ENCODE peak calls at places on chromosomes 5 and 9, in ten cellular contexts. One of them, this sample, is unnamed.

GRCh38 chr5:21244982-21245381 is 1257.0 kb upstream of the CDH18 start:
- DNase-seq in body of pancreas: no peak
- DNase-seq in heart left ventricle: no peak
- DNase-seq in left ventricle myocardium inferior: no peak
- DNase-seq in fibroblast of lung: no peak
- DNase-seq in tibial nerve: no peak
- DNase-seq in Peyer's patch: no peak
- DNase-seq in gastrocnemius medialis: no peak
- DNase-seq in mammary epithelial cell: no peak
- DNase-seq in tibial artery: no peak
- DNase-seq in this sample: no peak

GRCh38 chr9:69249337-69249736 is 75.3 kb downstream of the TJP2 start:
- DNase-seq in heart left ventricle: no peak
- DNase-seq in left ventricle myocardium inferior: no peak
- DNase-seq in mammary epithelial cell: no peak
- DNase-seq in gastrocnemius medialis: no peak
- DNase-seq in fibroblast of lung: peak; percentile 2
- DNase-seq in body of pancreas: no peak
- DNase-seq in tibial artery: no peak
- DNase-seq in tibial nerve: no peak
- DNase-seq in Peyer's patch: no peak
- DNase-seq in this sample: no peak

GRCh38 chr5:136308396-136308795 is 56.9 kb downstream of the TRPC7 start:
- DNase-seq in gastrocnemius medialis: no peak
- DNase-seq in body of pancreas: no peak
- DNase-seq in Peyer's patch: no peak
- DNase-seq in left ventricle myocardium inferior: no peak
- DNase-seq in fibroblast of lung: no peak
- DNase-seq in tibial artery: no peak
- DNase-seq in mammary epithelial cell: no peak
- DNase-seq in tibial nerve: no peak
- DNase-seq in heart left ventricle: no peak
- DNase-seq in this sample: no peak

GRCh38 chr9:127187231-127187956 is 65.0 kb upstream of the ANGPTL2 start:
- DNase-seq in mammary epithelial cell: peak; percentile 93
- DNase-seq in body of pancreas: no peak
- DNase-seq in left ventricle myocardium inferior: peak; percentile 54
- DNase-seq in fibroblast of lung: peak; percentile 99
- DNase-seq in tibial nerve: peak; percentile 83
- DNase-seq in Peyer's patch: peak; percentile 19
- DNase-seq in heart left ventricle: no peak
- DNase-seq in gastrocnemius medialis: peak; percentile 84
- DNase-seq in tibial artery: peak; percentile 91
- DNase-seq in this sample: peak; percentile 76

GRCh38 chr5:133873936-133874585 is 94.4 kb downstream of the C5orf15 start:
- DNase-seq in Peyer's patch: no peak
- DNase-seq in body of pancreas: no peak
- DNase-seq in gastrocnemius medialis: no peak
- DNase-seq in heart left ventricle: no peak
- DNase-seq in fibroblast of lung: peak; percentile 21
- DNase-seq in mammary epithelial cell: peak; percentile 10
- DNase-seq in tibial nerve: no peak
- DNase-seq in tibial artery: no peak
- DNase-seq in left ventricle myocardium inferior: no peak
- DNase-seq in this sample: no peak

GRCh38 chr5:169546346-169546745 is 37.2 kb upstream of the SPDL1 start:
- DNase-seq in tibial nerve: no peak
- DNase-seq in mammary epithelial cell: no peak
- DNase-seq in gastrocnemius medialis: no peak
- DNase-seq in left ventricle myocardium inferior: no peak
- DNase-seq in Peyer's patch: no peak
- DNase-seq in body of pancreas: no peak
- DNase-seq in tibial artery: no peak
- DNase-seq in fibroblast of lung: no peak
- DNase-seq in heart left ventricle: no peak
- DNase-seq in this sample: no peak

GRCh38 chr5:103993028-103993427 is 430.4 kb upstream of the NUDT12 start:
- DNase-seq in mammary epithelial cell: no peak
- DNase-seq in gastrocnemius medialis: no peak
- DNase-seq in left ventricle myocardium inferior: no peak
- DNase-seq in Peyer's patch: no peak
- DNase-seq in fibroblast of lung: no peak
- DNase-seq in tibial nerve: no peak
- DNase-seq in heart left ventricle: no peak
- DNase-seq in tibial artery: no peak
- DNase-seq in body of pancreas: no peak
- DNase-seq in this sample: no peak

GRCh38 chr5:135141303-135142268 is 107.6 kb upstream of the PITX1 start:
- DNase-seq in body of pancreas: no peak
- DNase-seq in fibroblast of lung: no peak
- DNase-seq in heart left ventricle: no peak
- DNase-seq in tibial artery: peak; percentile 54
- DNase-seq in left ventricle myocardium inferior: no peak
- DNase-seq in tibial nerve: no peak
- DNase-seq in mammary epithelial cell: peak; percentile 51
- DNase-seq in gastrocnemius medialis: no peak
- DNase-seq in Peyer's patch: no peak
- DNase-seq in this sample: peak; percentile 31

GRCh38 chr5:6449465-6450158 is 953 bp downstream of the UBE2QL1 start:
- DNase-seq in tibial nerve: no peak
- DNase-seq in tibial artery: no peak
- DNase-seq in gastrocnemius medialis: no peak
- DNase-seq in body of pancreas: no peak
- DNase-seq in heart left ventricle: no peak
- DNase-seq in left ventricle myocardium inferior: no peak
- DNase-seq in Peyer's patch: no peak
- DNase-seq in fibroblast of lung: no peak
- DNase-seq in mammary epithelial cell: no peak
- DNase-seq in this sample: no peak

GRCh38 chr5:137705106-137705505 is 30.8 kb downstream of the KLHL3 start:
- DNase-seq in tibial artery: no peak
- DNase-seq in mammary epithelial cell: no peak
- DNase-seq in left ventricle myocardium inferior: no peak
- DNase-seq in Peyer's patch: no peak
- DNase-seq in tibial nerve: no peak
- DNase-seq in body of pancreas: no peak
- DNase-seq in heart left ventricle: no peak
- DNase-seq in fibroblast of lung: no peak
- DNase-seq in gastrocnemius medialis: no peak
- DNase-seq in this sample: no peak

GRCh38 chr9:114149181-114149580 is 6.2 kb upstream of the COL27A1 start:
- DNase-seq in gastrocnemius medialis: no peak
- DNase-seq in heart left ventricle: no peak
- DNase-seq in tibial artery: no peak
- DNase-seq in body of pancreas: no peak
- DNase-seq in mammary epithelial cell: no peak
- DNase-seq in tibial nerve: no peak
- DNase-seq in fibroblast of lung: no peak
- DNase-seq in Peyer's patch: no peak
- DNase-seq in left ventricle myocardium inferior: no peak
- DNase-seq in this sample: no peak

GRCh38 chr5:111755942-111756353 is 1.0 kb downstream of the NREP start:
- DNase-seq in Peyer's patch: no peak
- DNase-seq in gastrocnemius medialis: no peak
- DNase-seq in fibroblast of lung: peak; percentile 64
- DNase-seq in heart left ventricle: no peak
- DNase-seq in body of pancreas: no peak
- DNase-seq in tibial nerve: no peak
- DNase-seq in left ventricle myocardium inferior: no peak
- DNase-seq in mammary epithelial cell: no peak
- DNase-seq in tibial artery: no peak
- DNase-seq in this sample: no peak

GRCh38 chr5:111755264-111755941 is 1.6 kb downstream of the NREP start:
- DNase-seq in fibroblast of lung: no peak
- DNase-seq in gastrocnemius medialis: no peak
- DNase-seq in heart left ventricle: no peak
- DNase-seq in left ventricle myocardium inferior: no peak
- DNase-seq in mammary epithelial cell: no peak
- DNase-seq in tibial nerve: no peak
- DNase-seq in Peyer's patch: no peak
- DNase-seq in body of pancreas: no peak
- DNase-seq in tibial artery: no peak
- DNase-seq in this sample: no peak

GRCh38 chr5:111758284-111758628 is 1.3 kb upstream of the NREP start:
- DNase-seq in gastrocnemius medialis: no peak
- DNase-seq in Peyer's patch: no peak
- DNase-seq in heart left ventricle: no peak
- DNase-seq in fibroblast of lung: no peak
- DNase-seq in mammary epithelial cell: no peak
- DNase-seq in left ventricle myocardium inferior: no peak
- DNase-seq in tibial artery: no peak
- DNase-seq in tibial nerve: no peak
- DNase-seq in body of pancreas: no peak
- DNase-seq in this sample: no peak

GRCh38 chr5:111757582-111758283 is 739 bp upstream of the NREP start:
- DNase-seq in left ventricle myocardium inferior: peak; percentile 97
- DNase-seq in Peyer's patch: peak; percentile 68
- DNase-seq in tibial nerve: peak; percentile 74
- DNase-seq in mammary epithelial cell: peak; percentile 75
- DNase-seq in fibroblast of lung: peak; percentile 97
- DNase-seq in body of pancreas: peak; percentile 93
- DNase-seq in gastrocnemius medialis: peak; percentile 90
- DNase-seq in tibial artery: peak; percentile 98
- DNase-seq in heart left ventricle: peak; percentile 97
- DNase-seq in this sample: peak; percentile 97

DNA sequence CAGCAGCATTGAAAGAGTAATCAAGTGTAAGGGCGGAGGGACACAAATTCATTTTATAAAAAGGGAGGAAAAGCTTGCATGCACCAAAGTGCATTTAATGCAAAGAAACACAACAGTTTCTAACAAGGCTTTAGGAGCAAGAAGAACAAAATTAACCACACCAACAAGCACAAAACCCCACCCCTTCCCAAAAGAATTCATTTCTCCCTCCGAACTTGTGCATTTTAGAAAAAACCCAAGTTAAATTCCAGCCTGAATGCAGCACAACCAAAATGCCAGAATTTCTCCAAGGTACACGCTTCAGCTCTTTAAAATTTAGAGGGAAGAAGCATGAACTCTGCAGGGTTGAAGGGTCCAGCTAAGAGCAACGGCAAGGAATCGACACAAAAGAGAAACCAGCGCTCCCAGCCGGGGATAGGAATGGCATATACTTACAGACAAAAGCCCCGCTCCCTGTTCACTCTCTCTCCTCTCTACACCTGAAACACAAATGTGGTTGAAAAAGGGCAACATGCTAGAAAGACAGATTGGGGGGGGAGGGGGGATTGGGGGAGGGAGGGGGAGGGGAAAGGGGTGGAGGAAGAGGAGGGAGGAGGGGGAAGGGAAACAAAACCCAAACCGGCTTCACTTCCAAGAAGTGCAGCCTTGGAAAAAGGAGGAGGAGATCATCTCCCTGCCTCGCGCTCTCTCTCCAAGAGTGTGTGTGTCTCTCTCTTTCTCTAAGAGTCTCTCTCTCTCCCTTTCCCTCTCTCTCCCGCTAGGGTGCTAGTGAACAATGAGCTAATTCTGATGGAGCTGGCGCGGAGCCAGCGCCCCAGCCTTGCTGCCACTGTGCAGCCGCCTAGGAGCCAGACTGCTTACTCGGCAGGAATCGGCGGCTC is at the start of gene NREP:
- DNase-seq in body of pancreas: peak; percentile 93
- DNase-seq in Peyer's patch: peak; percentile 50
- DNase-seq in mammary epithelial cell: peak; percentile 93
- DNase-seq in tibial nerve: peak; percentile 83
- DNase-seq in heart left ventricle: peak; percentile 90
- DNase-seq in left ventricle myocardium inferior: peak; percentile 93
- DNase-seq in fibroblast of lung: peak; percentile 97
- DNase-seq in tibial artery: peak; percentile 93
- DNase-seq in gastrocnemius medialis: peak; percentile 56
- DNase-seq in this sample: peak; percentile 97
- TF ChIP-seq CTCF in body of pancreas: peak; percentile 81
- TF ChIP-seq CTCF in Peyer's patch: peak; percentile 57
- TF ChIP-seq CTCF in mammary epithelial cell: peak; percentile 70
- TF ChIP-seq CTCF in tibial nerve: peak; percentile 74
- TF ChIP-seq CTCF in heart left ventricle: peak; percentile 45
- TF ChIP-seq CTCF in left ventricle myocardium inferior: peak; percentile 58
- TF ChIP-seq CTCF in fibroblast of lung: peak; percentile 54
- TF ChIP-seq CTCF in tibial artery: peak; percentile 30
- TF ChIP-seq CTCF in gastrocnemius medialis: peak; percentile 39
- TF ChIP-seq CTCF in this sample: peak; percentile 40

GRCh38 chr5:39186722-39187539 is 32.4 kb downstream of the FYB1 start:
- DNase-seq in tibial artery: no peak
- DNase-seq in fibroblast of lung: no peak
- DNase-seq in body of pancreas: no peak
- DNase-seq in gastrocnemius medialis: no peak
- DNase-seq in mammary epithelial cell: no peak
- DNase-seq in Peyer's patch: no peak
- DNase-seq in left ventricle myocardium inferior: no peak
- DNase-seq in heart left ventricle: no peak
- DNase-seq in tibial nerve: no peak
- DNase-seq in this sample: no peak
- H3K4me1 ChIP-seq in tibial artery: no peaks in the 10 kb centered on the region
- H3K4me1 ChIP-seq in fibroblast of lung: no peaks in the 10 kb centered on the region
- H3K4me1 ChIP-seq in body of pancreas: no peaks in the 10 kb centered on the region
- H3K4me1 ChIP-seq in gastrocnemius medialis: no peaks in the 10 kb centered on the region
- H3K4me1 ChIP-seq in mammary epithelial cell: peaks cover 5% of the 10 kb centered on the region
- H3K4me1 ChIP-seq in Peyer's patch: peaks cover 3% of the 10 kb centered on the region
- H3K4me1 ChIP-seq in left ventricle myocardium inferior: no peaks in the 10 kb centered on the region
- H3K4me1 ChIP-seq in heart left ventricle: no peaks in the 10 kb centered on the region
- H3K4me1 ChIP-seq in tibial nerve: peaks cover 16% of the 10 kb centered on the region
- H3K4me1 ChIP-seq in this sample: no peaks in the 10 kb centered on the region

DNA sequence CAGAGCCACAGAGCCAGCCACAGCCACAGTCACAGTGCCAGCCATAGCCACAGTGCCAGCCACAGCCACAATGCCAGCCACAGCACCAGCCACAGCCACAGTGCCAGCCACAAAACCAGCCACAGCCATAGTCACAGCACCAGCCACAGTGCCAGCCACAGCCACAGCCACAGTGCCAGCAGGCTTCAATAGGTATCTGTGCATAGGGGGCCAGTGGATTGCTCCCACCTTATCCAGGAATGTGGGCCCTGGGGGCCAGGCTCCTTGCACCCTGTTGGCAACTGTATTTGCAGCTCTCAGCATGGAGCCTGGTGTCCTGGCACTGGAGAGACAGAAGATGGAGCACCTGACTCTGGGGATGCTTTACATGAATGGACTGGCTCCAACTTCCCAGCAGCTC is 111.7 kb upstream of the IRX2 start:
- DNase-seq in tibial artery: no peak
- DNase-seq in mammary epithelial cell: no peak
- DNase-seq in Peyer's patch: no peak
- DNase-seq in body of pancreas: no peak
- DNase-seq in fibroblast of lung: no peak
- DNase-seq in tibial nerve: no peak
- DNase-seq in heart left ventricle: no peak
- DNase-seq in left ventricle myocardium inferior: no peak
- DNase-seq in gastrocnemius medialis: no peak
- DNase-seq in this sample: no peak
- TF ChIP-seq CTCF in tibial artery: no peak
- TF ChIP-seq CTCF in mammary epithelial cell: no peak
- TF ChIP-seq CTCF in Peyer's patch: no peak
- TF ChIP-seq CTCF in body of pancreas: no peak
- TF ChIP-seq CTCF in fibroblast of lung: no peak
- TF ChIP-seq CTCF in tibial nerve: no peak
- TF ChIP-seq CTCF in heart left ventricle: no peak
- TF ChIP-seq CTCF in left ventricle myocardium inferior: no peak
- TF ChIP-seq CTCF in gastrocnemius medialis: no peak
- TF ChIP-seq CTCF in this sample: no peak

DNA sequence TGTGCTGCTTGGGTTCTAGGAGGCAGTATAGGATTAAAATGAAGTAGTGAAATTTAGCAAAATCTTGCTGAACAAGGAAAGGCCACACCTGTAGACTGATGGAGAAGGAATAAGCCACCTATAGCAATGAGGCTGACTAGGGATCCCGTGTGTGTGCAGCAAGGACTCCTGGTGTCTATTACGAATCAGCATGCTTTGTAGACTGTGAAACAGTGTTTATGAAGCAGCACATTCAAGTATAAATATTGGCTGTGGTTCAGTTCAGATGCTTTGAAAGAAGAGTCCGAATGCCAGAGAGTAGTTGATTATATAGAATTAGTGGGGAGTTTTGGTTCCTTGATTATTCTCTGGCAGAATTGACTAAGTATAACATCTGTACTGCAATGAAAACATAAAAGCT is 41.8 kb downstream of the CAST start:
- DNase-seq in fibroblast of lung: peak; percentile 54
- DNase-seq in Peyer's patch: no peak
- DNase-seq in body of pancreas: no peak
- DNase-seq in tibial artery: no peak
- DNase-seq in heart left ventricle: no peak
- DNase-seq in left ventricle myocardium inferior: no peak
- DNase-seq in gastrocnemius medialis: no peak
- DNase-seq in tibial nerve: no peak
- DNase-seq in mammary epithelial cell: no peak
- DNase-seq in this sample: no peak
- H3K4me1 ChIP-seq in fibroblast of lung: peaks cover 27% of the 10 kb centered on the region
- H3K4me1 ChIP-seq in Peyer's patch: peaks cover 9% of the 10 kb centered on the region
- H3K4me1 ChIP-seq in body of pancreas: peaks cover 24% of the 10 kb centered on the region
- H3K4me1 ChIP-seq in tibial artery: no peaks in the 10 kb centered on the region
- H3K4me1 ChIP-seq in heart left ventricle: peaks cover 69% of the 10 kb centered on the region
- H3K4me1 ChIP-seq in left ventricle myocardium inferior: peaks cover 97% of the 10 kb centered on the region
- H3K4me1 ChIP-seq in gastrocnemius medialis: peaks cover 87% of the 10 kb centered on the region
- H3K4me1 ChIP-seq in tibial nerve: peaks cover 72% of the 10 kb centered on the region
- H3K4me1 ChIP-seq in mammary epithelial cell: peaks cover 61% of the 10 kb centered on the region
- H3K4me1 ChIP-seq in this sample: peaks cover 9% of the 10 kb centered on the region